ENCODE peak calls at places on chromosomes 12 and 14, in seven cellular contexts. F, I, U, L, V, G and X are unnamed samples.

GRCh38 chr12:91778938-91779400 is 366.7 kb downstream of the BTG1 start:
- DNase-seq in F (no peak), I (no peak), U (peak; percentile 84), L (peak; percentile 98), V (peak; percentile 3), G (peak; percentile 96), X (peak; percentile 77)

GRCh38 chr12:49984476-49984890 is 11.7 kb downstream of the AQP6 start:
- DNase-seq in F (no peak), I (no peak), U (no peak), L (no peak), V (no peak), G (no peak), X (no peak)

GRCh38 chr12:124385219-124385969 is 90.5 kb downstream of the RFLNA start:
- DNase-seq in F (no peak), I (no peak), U (peak; percentile 68), L (no peak), V (no peak), G (no peak), X (no peak)

GRCh38 chr14:57974896-57975295 is 109.0 kb upstream of the SLC35F4 start:
- DNase-seq in F (no peak), I (no peak), U (no peak), L (no peak), V (no peak), G (no peak), X (no peak)

GRCh38 chr12:5556033-5556614 is 124.2 kb downstream of the NTF3 start:
- DNase-seq in F (peak; percentile 35), I (no peak), U (no peak), L (peak; percentile 6), V (no peak), G (no peak), X (no peak)

GRCh38 chr12:52865090-52865944 is 16.5 kb upstream of the KRT78 start:
- DNase-seq in F (peak; percentile 78), I (peak; percentile 48), U (peak; percentile 83), L (peak; percentile 79), V (peak; percentile 50), G (no peak), X (peak; percentile 65)

GRCh38 chr12:117680311-117680710 is 288.5 kb downstream of the KSR2 start:
- DNase-seq in F (no peak), I (no peak), U (no peak), L (no peak), V (no peak), G (peak; percentile 61), X (no peak)

GRCh38 chr14:94451091-94451751 is 1.4 kb downstream of the SERPINA11 start:
- DNase-seq in F (no peak), I (no peak), U (no peak), L (no peak), V (no peak), G (no peak), X (no peak)

DNA sequence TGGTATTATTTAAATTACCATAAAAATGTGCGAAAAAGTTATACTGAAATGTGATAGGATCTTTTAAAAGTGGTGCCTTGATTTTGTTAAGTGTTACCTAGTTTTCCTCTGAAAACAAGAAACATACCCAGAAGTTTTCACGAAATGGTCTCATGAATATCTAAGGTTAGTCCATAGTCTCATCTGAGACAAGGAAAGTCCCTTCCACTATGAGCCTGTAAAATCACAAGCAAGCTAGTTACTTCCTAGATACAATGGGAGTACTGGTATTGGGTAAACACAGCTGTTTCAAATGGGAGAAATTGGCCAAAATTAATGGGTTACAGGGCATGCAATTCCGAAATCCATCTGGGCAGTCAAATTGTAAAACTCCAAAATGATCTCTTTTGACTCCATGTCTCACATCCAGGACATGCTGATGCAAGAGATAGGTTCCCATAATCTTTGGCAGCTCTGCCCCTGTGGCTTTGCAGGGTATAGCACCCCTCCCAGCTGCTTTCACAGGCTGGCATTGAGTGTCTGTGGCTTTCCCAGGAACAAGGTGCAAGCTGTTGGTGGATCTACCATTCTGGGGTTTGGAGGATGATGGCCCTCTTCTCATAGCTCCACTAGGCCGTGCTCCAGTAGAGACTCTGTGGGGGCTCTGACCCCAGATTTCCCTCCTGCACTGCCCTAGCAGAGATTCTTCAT is 271.4 kb downstream of the NAV3 start:
- DNase-seq in F (no peak), I (no peak), U (no peak), L (peak; percentile 6), V (no peak), G (no peak), X (no peak)
- TF ChIP-seq CTCF in F (no peak), I (no peak), U (no peak), L (no peak), V (no peak), G (no peak), X (peak; percentile 15)

GRCh38 chr14:22844221-22845102 is 8.1 kb downstream of the MMP14 start:
- DNase-seq in F (no peak), I (no peak), U (no peak), L (no peak), V (no peak), G (no peak), X (no peak)
- H3K27me3 ChIP-seq in F (no peaks in the 10 kb centered on the region), I (no peaks in the 10 kb centered on the region), U (no peaks in the 10 kb centered on the region), L (no peaks in the 10 kb centered on the region), V (no peaks in the 10 kb centered on the region), G (no peaks in the 10 kb centered on the region), X (no peaks in the 10 kb centered on the region)

DNA sequence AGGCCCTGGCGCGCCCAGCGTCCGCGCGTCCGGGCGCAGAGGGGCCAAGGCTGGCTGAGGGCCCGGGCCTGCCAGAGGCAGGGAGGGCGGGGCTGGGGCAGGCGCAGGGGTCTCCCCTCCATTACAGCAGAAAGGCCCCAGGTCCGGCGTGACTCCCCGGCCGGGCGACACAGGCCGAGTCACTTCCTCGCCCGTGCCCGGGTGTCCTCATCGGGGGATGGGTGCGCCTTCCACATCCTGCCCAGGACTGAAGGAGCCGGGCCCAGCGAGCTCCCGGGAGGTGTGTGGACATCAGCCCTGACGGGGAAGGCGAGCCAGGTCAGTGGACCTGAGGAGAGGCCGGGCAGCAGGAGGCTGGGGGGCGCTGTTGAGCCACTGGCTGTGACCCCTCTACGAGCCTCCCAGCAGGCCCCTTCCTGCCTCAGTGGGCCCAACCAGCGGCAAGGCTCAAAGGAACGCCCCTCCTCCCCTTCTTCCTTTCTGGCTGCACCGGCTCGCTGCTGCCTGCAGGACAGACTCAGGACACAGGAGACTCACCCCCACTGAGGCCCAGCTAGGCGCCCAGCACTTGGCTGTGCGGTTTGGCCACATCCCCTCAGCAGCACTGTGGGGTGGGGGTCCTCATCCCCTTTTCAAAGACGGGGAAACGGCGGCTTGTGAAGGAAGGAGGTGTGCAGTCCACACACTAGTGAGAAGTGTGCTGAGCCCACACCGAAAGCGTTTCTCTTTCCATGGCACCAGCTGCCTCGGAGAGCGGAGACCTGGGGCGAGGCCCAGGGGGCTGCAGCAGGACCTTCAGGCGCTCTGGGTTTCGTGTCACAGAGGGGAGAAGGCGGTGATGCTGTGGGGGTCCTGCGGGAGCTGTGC is 606 bp downstream of the TNFAIP2 start:
- DNase-seq in F (peak; percentile 90), I (peak; percentile 68), U (peak; percentile 52), L (no peak), V (peak; percentile 51), G (no peak), X (peak; percentile 73)
- TF ChIP-seq CTCF in F (peak; percentile 27), I (peak; percentile 58), U (peak; percentile 49), L (no peak), V (peak; percentile 61), G (peak; percentile 59), X (no peak)

GRCh38 chr12:4275869-4276253 is 2.3 kb downstream of the CCND2 start:
- DNase-seq in F (no peak), I (no peak), U (no peak), L (no peak), V (peak; percentile 34), G (no peak), X (peak; percentile 50)

GRCh38 chr12:4273651-4274395 is at the start of gene CCND2:
- DNase-seq in F (peak; percentile 95), I (peak; percentile 90), U (peak; percentile 73), L (no peak), V (peak; percentile 94), G (no peak), X (peak; percentile 96)

GRCh38 chr12:4274396-4274959 is 916 bp downstream of the CCND2 start:
- DNase-seq in F (peak; percentile 81), I (no peak), U (no peak), L (no peak), V (no peak), G (no peak), X (no peak)

GRCh38 chr12:4276524-4277204 is 3.1 kb downstream of the CCND2 start:
- DNase-seq in F (no peak), I (peak; percentile 82), U (peak; percentile 92), L (peak; percentile 67), V (peak; percentile 93), G (peak; percentile 49), X (peak; percentile 95)

DNA sequence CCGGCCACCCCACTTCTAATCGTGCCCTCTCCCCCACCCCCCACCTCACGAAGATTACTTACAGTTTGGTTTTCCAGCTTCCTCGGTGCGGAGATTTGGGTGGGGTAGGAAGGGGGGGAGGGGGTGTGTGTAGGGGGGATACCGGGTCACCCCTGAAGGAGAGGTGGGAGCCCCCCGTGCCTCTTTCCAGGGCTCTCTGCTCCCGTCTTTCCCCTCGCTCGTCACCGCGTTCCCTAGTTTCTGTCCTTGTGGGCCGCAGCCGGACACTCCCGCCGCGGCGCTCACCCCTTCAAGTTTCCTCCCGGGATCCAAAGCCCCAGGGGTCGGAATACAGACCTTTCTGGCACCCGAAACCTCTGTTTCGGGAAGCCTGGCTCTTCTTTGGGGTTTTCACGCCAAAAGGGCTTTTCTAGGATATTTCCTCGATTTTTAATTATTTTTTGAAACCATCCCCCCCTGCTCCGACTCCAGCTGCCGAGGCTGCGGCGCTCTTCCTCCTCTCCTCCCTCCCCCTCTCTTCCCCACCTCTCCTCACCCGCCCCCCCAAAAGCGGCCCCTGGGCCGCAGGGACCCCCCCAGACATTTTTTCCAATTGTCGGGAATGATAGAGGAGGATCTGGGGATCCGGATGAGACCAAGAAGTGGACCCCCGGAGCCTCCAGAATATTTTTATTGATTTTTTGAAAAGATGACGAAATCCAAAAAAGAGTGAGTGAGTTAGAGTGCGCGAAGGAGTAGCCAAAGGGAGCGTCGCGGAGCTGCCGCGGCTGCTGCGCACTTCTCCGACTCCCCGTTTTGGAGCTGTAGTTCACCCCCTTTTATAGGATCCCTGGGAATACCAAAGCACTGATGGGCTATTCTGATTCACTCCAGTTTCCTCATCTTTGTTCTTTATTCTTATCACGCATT is 1.7 kb downstream of the CCND2 start:
- DNase-seq in F (peak; percentile 81), I (no peak), U (no peak), L (no peak), V (no peak), G (no peak), X (peak; percentile 47)
- H3K27me3 ChIP-seq in F (peaks cover 61% of the 10 kb centered on the region), I (peaks cover 53% of the 10 kb centered on the region), U (peaks cover 15% of the 10 kb centered on the region), L (peaks cover 40% of the 10 kb centered on the region), V (peaks cover 59% of the 10 kb centered on the region), G (peaks cover 69% of the 10 kb centered on the region), X (peaks cover under 1% of the 10 kb centered on the region)

GRCh38 chr12:10365716-10366433 is 24.0 kb downstream of the KLRK1 start:
- DNase-seq in F (no peak), I (no peak), U (peak; percentile 31), L (peak; percentile 26), V (no peak), G (no peak), X (no peak)
- TF ChIP-seq CTCF in F (peak; percentile 38), I (peak; percentile 29), U (peak; percentile 36), L (no peak), V (no peak), G (peak; percentile 32), X (peak; percentile 21)

GRCh38 chr12:129607756-129608155 is 296.1 kb downstream of the TMEM132D start:
- DNase-seq in F (no peak), I (no peak), U (no peak), L (no peak), V (no peak), G (no peak), X (no peak)
- H3K27me3 ChIP-seq in F (no peaks in the 10 kb centered on the region), I (peaks cover 7% of the 10 kb centered on the region), U (no peaks in the 10 kb centered on the region), L (no peaks in the 10 kb centered on the region), V (no peaks in the 10 kb centered on the region), G (no peaks in the 10 kb centered on the region), X (no peaks in the 10 kb centered on the region)